ENCODE peak calls at places on chromosomes 12 and 14, in six cellular contexts. G is SK-N-MC, U is mammary epithelial cell, H is colonic mucosa, J is HCT116, E is astrocyte. C is an unnamed sample.

GRCh38 chr12:88924162-88924561 is 343.9 kb upstream of the KITLG start:
- DNase-seq in G (no peak), U (no peak), H (no peak), J (no peak), E (no peak), C (no peak)

GRCh38 chr12:100720016-100720654 is 74.4 kb upstream of the ANO4 start:
- DNase-seq in G (no peak), U (no peak), H (no peak), J (no peak), E (no peak), C (no peak)

GRCh38 chr12:119307747-119308146 is 26.8 kb upstream of the CCDC60 start:
- DNase-seq in G (no peak), U (no peak), H (no peak), J (no peak), E (no peak), C (no peak)

GRCh38 chr12:107196681-107197080 is 103.3 kb upstream of the CRY1 start:
- DNase-seq in G (no peak), U (no peak), H (no peak), J (no peak), E (peak), C (no peak)

GRCh38 chr12:89695100-89695499 is 13.5 kb downstream of the ATP2B1 start:
- DNase-seq in G (no peak), U (peak), H (no peak), J (no peak), E (peak), C (no peak)

GRCh38 chr14:104955396-104955770 is 22.8 kb downstream of the AHNAK2 start:
- DNase-seq in G (no peak), U (no peak), H (no peak), J (no peak), E (no peak), C (no peak)

GRCh38 chr12:124506145-124506831 is 61.1 kb downstream of the NCOR2 start:
- DNase-seq in G (no peak), U (no peak), H (peak), J (no peak), E (peak), C (no peak)

GRCh38 chr12:4908694-4909396 is 860 bp upstream of the KCNA1 start:
- DNase-seq in G (no peak), U (no peak), H (no peak), J (no peak), E (peak), C (no peak)

GRCh38 chr12:15494329-15495046 is 172.2 kb downstream of the PTPRO start:
- DNase-seq in G (no peak), U (no peak), H (no peak), J (no peak), E (no peak), C (no peak)

GRCh38 chr14:22532345-22533056 is 56.5 kb downstream of the DAD1 start:
- DNase-seq in G (no peak), U (no peak), H (no peak), J (no peak), E (peak), C (no peak)

GRCh38 chr12:47954058-47954457 is 9.3 kb upstream of the TMEM106C start:
- DNase-seq in G (no peak), U (peak), H (peak), J (no peak), E (no peak), C (no peak)

GRCh38 chr12:124780336-124780735 is 83.3 kb downstream of the SCARB1 start:
- DNase-seq in G (no peak), U (no peak), H (no peak), J (no peak), E (no peak), C (no peak)

GRCh38 chr14:45089813-45090212 is 5.9 kb downstream of the PRPF39 start:
- DNase-seq in G (no peak), U (peak), H (no peak), J (no peak), E (peak), C (peak)

GRCh38 chr12:132638541-132639408 is 20.2 kb downstream of the P2RX2 start:
- DNase-seq in G (no peak), U (peak), H (no peak), J (no peak), E (peak), C (no peak)

GRCh38 chr12:48999371-49000131 is at the start of gene DDN:
- DNase-seq in G (no peak), U (no peak), H (no peak), J (peak), E (no peak), C (no peak)

GRCh38 chr12:106767954-106768501 is 6.5 kb upstream of the RIC8B start:
- DNase-seq in G (no peak), U (no peak), H (no peak), J (no peak), E (peak), C (no peak)

GRCh38 chr12:90124914-90125313 is 416.3 kb upstream of the ATP2B1 start:
- DNase-seq in G (no peak), U (no peak), H (no peak), J (no peak), E (no peak), C (no peak)

GRCh38 chr12:28130625-28131598 is 59.3 kb upstream of the CCDC91 start:
- DNase-seq in G (no peak), U (peak), H (no peak), J (no peak), E (peak), C (peak)

GRCh38 chr14:64465208-64465821 is at the start of gene AKAP5:
- DNase-seq in G (no peak), U (no peak), H (peak), J (no peak), E (peak), C (no peak)

GRCh38 chr14:100857196-100857922 is 31.4 kb downstream of the MEG3 start:
- DNase-seq in G (no peak), U (no peak), H (no peak), J (no peak), E (no peak), C (no peak)

GRCh38 chr14:75996488-75996887 is 10.9 kb downstream of the IFT43 start:
- DNase-seq in G (no peak), U (no peak), H (no peak), J (no peak), E (no peak), C (no peak)

GRCh38 chr12:75568387-75568786 is 57.0 kb upstream of the KRR1 start:
- DNase-seq in G (no peak), U (peak), H (no peak), J (no peak), E (peak), C (no peak)

GRCh38 chr14:100419856-100420255 is 96.7 kb downstream of the SLC25A47 start:
- DNase-seq in G (no peak), U (no peak), H (no peak), J (no peak), E (no peak), C (no peak)

GRCh38 chr14:67674139-67674479 is 323 bp downstream of the VTI1B start:
- DNase-seq in G (no peak), U (peak), H (peak), J (peak), E (peak), C (no peak)

DNA sequence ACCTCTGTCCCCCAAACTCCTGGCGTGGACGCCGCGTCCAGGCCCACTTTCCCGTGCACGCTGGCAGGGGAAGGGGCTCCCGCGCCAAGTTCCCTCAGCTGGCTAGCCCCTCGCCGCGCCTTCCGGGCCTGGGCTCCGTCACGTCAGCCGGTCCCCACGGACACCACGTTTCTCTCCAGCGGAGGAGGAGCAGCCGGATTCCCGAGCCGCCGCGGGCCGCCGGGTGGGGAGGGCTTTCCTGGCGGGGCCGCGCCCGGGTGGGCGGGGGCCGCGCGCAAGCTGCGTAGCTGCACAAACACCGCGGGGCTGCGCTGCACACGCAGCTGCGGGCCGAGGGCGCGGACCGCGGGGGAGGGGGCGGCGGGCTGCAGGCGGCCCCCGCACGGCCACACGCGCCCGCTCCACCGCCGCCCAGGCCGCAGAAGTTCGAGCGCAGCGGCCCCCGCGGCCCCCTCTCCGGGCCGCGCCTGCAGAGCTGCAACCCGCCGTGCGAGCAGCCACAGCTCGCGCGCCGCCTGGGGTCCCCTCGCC is 45.1 kb upstream of the PNMA1 start:
- DNase-seq in G (no peak), U (no peak), H (peak), J (no peak), E (peak), C (no peak)
- H3K9ac ChIP-seq in G (peak), U (peak), H (peak), J (peak), E (peak), C (peak)

GRCh38 chr14:35814371-35815005 is 5.4 kb upstream of the RALGAPA1 start:
- DNase-seq in G (peak), U (peak), H (peak), J (peak), E (peak), C (no peak)

GRCh38 chr14:35807131-35807961 is 1.7 kb downstream of the RALGAPA1 start:
- DNase-seq in G (no peak), U (no peak), H (no peak), J (no peak), E (no peak), C (no peak)

GRCh38 chr14:35808076-35808657 is 928 bp downstream of the RALGAPA1 start:
- DNase-seq in G (no peak), U (peak), H (peak), J (no peak), E (no peak), C (no peak)

GRCh38 chr14:35809597-35809996 is 502 bp upstream of the RALGAPA1 start:
- DNase-seq in G (no peak), U (no peak), H (no peak), J (no peak), E (no peak), C (no peak)

GRCh38 chr14:35810963-35811362 is 1.9 kb upstream of the RALGAPA1 start:
- DNase-seq in G (no peak), U (no peak), H (no peak), J (no peak), E (no peak), C (no peak)
- H3K9ac ChIP-seq in G (no peak), U (no peak), H (no peak), J (no peak), E (no peak), C (no peak)

DNA sequence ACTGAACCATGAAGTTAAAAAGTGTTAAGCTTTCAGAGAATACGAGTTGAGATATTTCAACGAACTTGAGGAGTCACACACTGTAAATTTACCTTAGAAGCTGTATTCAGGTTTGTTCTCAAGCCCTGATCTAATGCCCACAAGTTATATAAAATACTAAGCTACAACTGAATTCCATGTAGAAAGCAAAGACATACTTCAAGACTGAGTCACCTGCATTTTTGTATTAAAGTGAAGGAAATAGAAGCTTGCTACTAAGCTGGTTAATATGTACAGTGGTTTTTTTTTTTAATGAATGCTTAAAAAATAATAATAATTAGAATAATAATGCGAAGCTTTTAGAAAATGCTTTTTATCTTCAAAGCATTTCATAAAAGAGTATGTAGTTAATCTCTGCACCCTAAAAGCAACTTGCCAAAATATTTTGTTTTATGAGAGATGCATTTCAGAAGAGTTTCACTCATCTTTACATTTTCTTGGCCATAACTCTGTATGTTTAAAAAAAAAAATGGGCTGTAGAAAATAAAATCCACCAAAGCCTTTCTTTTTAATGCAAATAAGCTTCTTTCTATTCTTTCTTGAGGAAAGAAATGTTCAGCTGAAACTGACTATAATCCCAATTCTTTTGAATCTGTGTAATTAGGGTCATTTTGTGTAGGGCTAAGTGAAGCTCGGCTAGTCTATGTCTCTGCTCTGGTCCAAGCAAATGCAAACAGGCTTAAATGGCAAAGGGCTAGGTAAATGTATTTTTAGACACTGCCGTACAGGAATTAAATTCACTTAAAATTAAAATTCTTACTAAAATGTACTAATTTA is 1047.5 kb upstream of the FLRT2 start:
- DNase-seq in G (no peak), U (no peak), H (no peak), J (no peak), E (peak), C (peak)
- H3K9ac ChIP-seq in G (no peak), U (no peak), H (no peak), J (no peak), E (peak), C (no peak)

GRCh38 chr12:77728018-77728417 is 102.7 kb upstream of the NAV3 start:
- DNase-seq in G (no peak), U (peak), H (no peak), J (no peak), E (peak), C (peak)

GRCh38 chr12:77723308-77723707 is 107.4 kb upstream of the NAV3 start:
- DNase-seq in G (no peak), U (peak), H (no peak), J (no peak), E (no peak), C (no peak)

GRCh38 chr12:77727442-77728001 is 103.2 kb upstream of the NAV3 start:
- DNase-seq in G (no peak), U (no peak), H (no peak), J (no peak), E (no peak), C (no peak)

GRCh38 chr12:77725611-77726010 is 105.1 kb upstream of the NAV3 start:
- DNase-seq in G (no peak), U (peak), H (no peak), J (no peak), E (peak), C (no peak)

DNA sequence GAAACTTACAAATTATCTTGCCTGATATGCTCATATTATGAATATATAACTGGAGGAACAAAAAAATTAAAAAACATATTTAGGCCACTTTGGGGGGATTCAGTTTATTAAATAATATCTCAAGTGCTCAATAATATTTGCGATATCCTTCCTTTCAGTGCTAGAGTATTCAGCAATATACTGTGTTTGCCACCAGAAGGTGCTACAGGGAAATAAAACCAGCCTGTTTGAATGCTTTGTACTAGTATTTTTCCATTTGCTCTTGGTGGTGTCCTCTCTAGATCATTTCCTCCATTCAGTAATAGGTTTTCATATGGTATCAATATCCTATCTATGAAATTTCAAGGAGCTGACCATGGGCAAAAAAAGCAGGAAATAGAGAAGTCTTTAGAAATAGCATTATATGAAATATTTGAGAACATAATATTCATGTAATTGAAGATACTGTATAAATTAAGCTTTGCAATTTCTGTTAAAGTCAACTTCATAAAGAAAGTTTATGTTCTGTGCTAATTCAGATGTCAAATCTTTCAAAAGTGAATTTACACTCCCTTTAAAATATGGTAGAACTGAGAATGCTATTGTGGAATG is 106.2 kb upstream of the NAV3 start:
- DNase-seq in G (peak), U (peak), H (no peak), J (peak), E (peak), C (no peak)
- H3K9ac ChIP-seq in G (peak), U (no peak), H (no peak), J (no peak), E (no peak), C (no peak)

DNA sequence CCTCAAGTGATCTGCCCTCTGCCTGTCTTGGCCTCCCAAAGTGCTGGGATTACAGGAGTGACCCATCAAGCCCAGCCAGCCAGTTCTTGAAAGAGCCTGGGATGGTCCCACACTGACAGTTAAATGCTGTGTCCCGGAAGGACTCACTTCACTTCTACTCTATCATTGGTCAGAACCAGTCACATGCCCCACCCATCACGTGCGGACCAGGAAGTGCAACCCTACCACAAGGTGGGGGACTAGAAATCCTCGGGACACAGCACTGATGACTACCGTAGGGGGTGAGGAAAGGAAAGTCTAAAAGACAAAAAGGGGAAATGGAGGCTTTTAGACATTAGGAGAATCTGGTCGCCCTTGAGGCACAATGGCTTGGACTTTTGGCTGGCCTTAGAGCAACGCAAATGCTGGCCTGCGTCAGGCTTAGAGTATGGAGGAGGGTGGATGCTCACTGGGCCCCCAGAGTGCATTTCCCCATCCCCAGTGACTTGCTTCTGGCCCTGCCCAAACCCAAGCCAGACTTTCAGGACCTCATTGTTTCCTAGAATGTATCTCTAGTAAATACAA is 207.7 kb downstream of the TTC8 start:
- DNase-seq in G (no peak), U (no peak), H (no peak), J (no peak), E (no peak), C (no peak)
- H3K9ac ChIP-seq in G (no peak), U (no peak), H (no peak), J (no peak), E (no peak), C (no peak)

DNA sequence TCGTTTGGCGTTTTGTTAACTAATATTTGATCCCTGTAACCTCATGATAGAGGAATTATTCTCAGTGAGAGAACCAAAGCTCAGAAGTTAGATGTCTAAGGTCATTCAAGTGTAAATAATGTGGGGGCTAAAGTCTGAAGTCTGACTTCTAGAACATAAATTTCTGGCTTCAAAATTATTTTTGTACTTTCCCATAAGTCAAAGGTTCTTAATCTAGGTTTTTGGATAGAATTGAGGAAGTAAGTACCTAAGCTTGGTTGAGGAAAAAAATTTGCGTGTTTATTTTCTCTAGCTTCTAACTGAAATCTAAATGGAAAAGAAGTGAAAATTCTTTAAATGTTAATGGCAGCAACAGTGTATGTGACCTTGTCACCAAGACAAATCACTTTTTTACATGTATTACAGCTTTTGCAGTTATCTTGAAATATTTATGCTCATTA is 2.3 kb downstream of the LARP4 start:
- DNase-seq in G (no peak), U (no peak), H (no peak), J (no peak), E (no peak), C (no peak)
- H3K9ac ChIP-seq in G (peak), U (peak), H (peak), J (no peak), E (peak), C (peak)

DNA sequence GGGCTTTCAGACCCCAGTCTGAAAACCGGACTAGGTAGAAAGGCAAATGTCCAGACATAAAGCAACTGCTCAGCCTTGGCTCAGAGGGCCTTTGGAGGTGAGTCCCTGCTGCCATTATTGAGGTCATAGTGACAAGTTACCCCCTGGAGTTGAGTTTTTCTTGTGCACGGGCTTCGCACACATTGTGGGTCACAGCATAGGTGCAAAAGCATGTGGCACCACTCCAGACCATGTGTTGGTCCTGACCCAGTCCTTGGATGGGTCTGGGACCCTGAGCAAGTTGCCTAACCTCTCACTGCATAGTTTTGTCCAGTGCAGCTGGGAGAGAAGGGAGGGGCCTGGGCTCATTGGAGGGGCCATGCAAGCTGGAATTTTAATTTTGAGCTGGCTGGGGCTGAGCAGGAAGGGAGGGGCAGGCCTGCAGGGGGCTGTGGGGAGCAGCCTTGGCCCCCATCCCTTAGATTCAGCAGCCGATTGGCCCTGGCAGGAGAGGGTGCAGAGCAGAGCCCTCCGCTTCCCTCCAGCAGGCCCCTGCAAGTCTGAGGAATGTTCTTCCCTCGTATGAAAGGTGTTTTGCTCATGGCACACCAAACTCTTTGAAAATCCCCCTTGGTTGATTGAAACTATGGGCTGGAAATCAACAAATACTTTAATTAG is 4.2 kb upstream of the KRT5 start:
- DNase-seq in G (no peak), U (peak), H (no peak), J (no peak), E (no peak), C (peak)
- H3K9ac ChIP-seq in G (no peak), U (peak), H (no peak), J (no peak), E (no peak), C (peak)